ENCODE peak calls at places on chromosomes 12 and 14, in four cellular contexts. R is CD4-positive, alpha-beta memory T cell; K is tibial artery; I is neural progenitor cell. T is an unnamed sample.

GRCh38 chr12:58557156-58557555 is 363.1 kb downstream of the LRIG3 start:
- DNase-seq in K (no peak), R (no peak), I (no peak), T (no peak)

GRCh38 chr12:28222081-28222700 is 31.9 kb downstream of the CCDC91 start:
- DNase-seq in I (no peak), K (no peak), R (peak), T (no peak)

GRCh38 chr12:78248321-78248720 is 417.6 kb downstream of the NAV3 start:
- DNase-seq in R (no peak), K (no peak), I (no peak), T (no peak)

GRCh38 chr12:77540097-77540496 is 290.6 kb upstream of the NAV3 start:
- DNase-seq in I (no peak), K (no peak), R (no peak), T (no peak)

GRCh38 chr12:130100634-130101033 is 61.6 kb upstream of the FZD10 start:
- DNase-seq in K (no peak), I (no peak), R (no peak), T (no peak)

GRCh38 chr14:32192712-32193373 is 9.0 kb upstream of the RNU6-7 start:
- DNase-seq in I (no peak), R (no peak), K (no peak), T (no peak)

GRCh38 chr12:49901986-49902385 is 1.7 kb downstream of the FAIM2 start:
- DNase-seq in K (no peak), R (no peak), I (no peak), T (no peak)

GRCh38 chr12:71935594-71935993 is 3.1 kb upstream of the TPH2 start:
- DNase-seq in K (no peak), I (no peak), R (no peak), T (no peak)

GRCh38 chr12:4421590-4422031 is 24.0 kb downstream of the FGF6 start:
- DNase-seq in I (peak), K (no peak), R (peak), T (no peak)

GRCh38 chr12:10614056-10614370 is 604 bp upstream of the MAGOHB start:
- DNase-seq in K (no peak), R (no peak), I (peak), T (no peak)

GRCh38 chr12:58459191-58459590 is 461.1 kb downstream of the LRIG3 start:
- DNase-seq in K (no peak), R (no peak), I (no peak), T (no peak)

GRCh38 chr12:44117368-44117767 is 281.5 kb downstream of the TMEM117 start:
- DNase-seq in I (no peak), K (no peak), R (no peak), T (no peak)

GRCh38 chr12:93347054-93347786 is 30.5 kb upstream of the NUDT4 start:
- DNase-seq in I (no peak), K (no peak), R (no peak), T (no peak)

GRCh38 chr14:67541448-67542387 is 8.6 kb downstream of the PLEKHH1 start:
- DNase-seq in K (no peak), R (no peak), I (peak), T (no peak)

GRCh38 chr12:42156232-42156631 is 11.6 kb upstream of the GXYLT1 start:
- DNase-seq in K (no peak), I (no peak), R (no peak), T (no peak)

GRCh38 chr12:124361074-124361965 is 66.4 kb downstream of the RFLNA start:
- DNase-seq in R (no peak), K (no peak), I (no peak), T (no peak)

GRCh38 chr12:15193927-15194326 is 27.3 kb downstream of the RERG start:
- DNase-seq in I (no peak), R (no peak), K (no peak), T (no peak)

GRCh38 chr12:497501-498160 is 37.9 kb downstream of the B4GALNT3 start:
- DNase-seq in I (peak), K (no peak), R (no peak), T (no peak)

GRCh38 chr12:77979597-77980250 is 149.0 kb downstream of the NAV3 start:
- DNase-seq in I (no peak), K (no peak), R (no peak), T (no peak)

GRCh38 chr12:94875525-94875924 is 128.0 kb downstream of the NDUFA12 start:
- DNase-seq in K (no peak), I (peak), R (no peak), T (peak)

GRCh38 chr12:46473634-46474201 is 101.1 kb upstream of the SLC38A2 start:
- DNase-seq in I (no peak), K (peak), R (no peak), T (no peak)

GRCh38 chr12:107130830-107131760 is 37.7 kb upstream of the CRY1 start:
- DNase-seq in R (no peak), I (no peak), K (no peak), T (no peak)

GRCh38 chr14:69045857-69046351 is 66.8 kb upstream of the ACTN1 start:
- DNase-seq in K (peak), R (no peak), I (no peak), T (no peak)

GRCh38 chr12:132170637-132171292 is 26.5 kb downstream of the NOC4L start:
- DNase-seq in R (no peak), K (no peak), I (no peak), T (no peak)

GRCh38 chr12:67056329-67056728 is 212.8 kb upstream of the CAND1 start:
- DNase-seq in I (no peak), R (no peak), K (no peak), T (no peak)

GRCh38 chr14:32657081-32657480 is 281.6 kb upstream of the NPAS3 start:
- DNase-seq in K (peak), R (no peak), I (no peak), T (no peak)

GRCh38 chr12:70327541-70327940 is 38.5 kb upstream of the KCNMB4 start:
- DNase-seq in I (no peak), K (no peak), R (no peak), T (no peak)

GRCh38 chr12:19954163-19954562 is 414.2 kb upstream of the PDE3A start:
- DNase-seq in K (no peak), I (no peak), R (no peak), T (no peak)

GRCh38 chr12:124621296-124621660 is 53.9 kb upstream of the NCOR2 start:
- DNase-seq in R (no peak), I (no peak), K (peak), T (no peak)

GRCh38 chr14:37592288-37593274 is 2.5 kb downstream of the FOXA1 start:
- DNase-seq in R (no peak), I (peak), K (no peak), T (no peak)

GRCh38 chr12:16619537-16619936 is 13.6 kb upstream of the LMO3 start:
- DNase-seq in K (no peak), R (no peak), I (no peak), T (no peak)

GRCh38 chr12:53561590-53561953 is 54.3 kb upstream of the NPFF start:
- DNase-seq in R (no peak), K (no peak), I (no peak), T (peak)

GRCh38 chr14:26444745-26445144 is 153.1 kb downstream of the NOVA1 start:
- DNase-seq in I (peak), K (no peak), R (no peak), T (no peak)

GRCh38 chr12:32947203-32947795 is 50.7 kb upstream of the PKP2 start:
- DNase-seq in I (peak), R (no peak), K (no peak), T (no peak)

GRCh38 chr14:30331030-30331429 is 227.9 kb upstream of the G2E3 start:
- DNase-seq in I (no peak), K (no peak), R (no peak), T (no peak)

DNA sequence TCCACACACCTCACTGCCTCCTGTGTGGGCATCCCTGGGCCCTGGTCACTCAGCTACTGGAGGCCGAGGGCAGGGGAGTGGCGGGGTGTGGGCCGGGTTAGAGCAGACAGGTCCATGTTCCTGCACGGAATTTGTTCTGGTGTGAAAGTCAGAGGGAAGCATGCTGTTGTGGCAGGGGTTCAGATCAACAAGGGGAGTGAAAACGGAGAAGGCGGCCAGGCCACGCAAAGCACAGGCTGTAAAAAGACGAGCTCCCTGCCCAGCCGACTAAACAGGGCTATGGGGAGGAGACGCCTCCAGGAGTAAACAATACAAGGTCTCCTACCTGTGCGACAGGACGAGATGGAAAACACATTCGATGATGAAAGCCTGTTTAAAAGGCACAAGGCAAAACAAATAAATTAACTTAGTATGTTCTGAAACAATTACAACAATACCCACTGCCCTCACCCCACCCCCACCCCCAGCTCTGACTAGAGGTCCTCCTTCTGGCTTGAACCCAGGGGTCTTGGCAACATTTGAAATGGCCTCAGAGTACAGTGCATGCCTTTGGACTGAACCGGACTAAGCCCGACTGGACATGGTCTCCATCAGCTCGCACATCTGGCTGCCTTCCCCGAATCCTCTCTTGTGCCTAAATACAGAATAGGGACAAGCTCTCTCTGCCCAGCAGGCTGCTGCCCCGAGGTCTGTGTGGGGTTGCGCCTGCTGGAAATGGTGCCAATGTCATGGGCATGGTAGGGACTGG is 274.9 kb upstream of the DIO3 start:
- DNase-seq in R (no peak), I (no peak), K (no peak), T (no peak)
- H3K27ac ChIP-seq in R (no peak), I (no peak), K (no peak), T (no peak)

GRCh38 chr14:21106191-21106505 is 5.3 kb downstream of the TMEM253 start:
- DNase-seq in K (no peak), R (no peak), I (no peak), T (no peak)

GRCh38 chr14:21109377-21110260 is 8.8 kb downstream of the TMEM253 start:
- DNase-seq in I (no peak), R (no peak), K (no peak), T (no peak)

GRCh38 chr14:21107360-21107781 is 6.5 kb downstream of the TMEM253 start:
- DNase-seq in R (no peak), I (no peak), K (no peak), T (no peak)

GRCh38 chr14:21106506-21107359 is 5.9 kb downstream of the TMEM253 start:
- DNase-seq in I (peak), R (peak), K (peak), T (no peak)

DNA sequence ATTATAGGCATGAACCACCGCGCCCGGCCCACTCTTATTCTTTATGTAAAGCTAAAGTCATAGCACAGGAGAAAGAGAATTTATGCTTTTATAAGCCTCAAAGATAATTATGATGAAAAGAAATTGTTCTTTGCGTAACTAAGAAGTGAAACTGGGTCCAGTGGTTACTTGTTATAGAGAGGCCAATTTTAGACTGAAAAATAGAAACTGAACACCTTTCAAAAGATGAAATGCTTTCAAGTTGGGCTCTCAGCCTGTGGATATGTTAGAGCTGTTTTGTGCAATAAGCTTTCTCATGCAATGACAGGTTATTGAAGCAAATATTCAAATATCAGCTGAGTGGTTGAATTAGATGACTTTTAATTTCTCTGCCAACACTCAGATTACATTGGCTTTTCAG is 7.9 kb downstream of the TMEM253 start:
- DNase-seq in R (no peak), K (no peak), I (no peak), T (no peak)
- H3K27ac ChIP-seq in R (no peak), K (no peak), I (no peak), T (no peak)

GRCh38 chr14:24839617-24840203 is 205.7 kb upstream of the GZMB start:
- DNase-seq in R (no peak), I (no peak), K (no peak), T (no peak)
- H3K27ac ChIP-seq in R (no peak), I (no peak), K (no peak), T (no peak)

GRCh38 chr14:100143934-100144333 is 15.5 kb downstream of the DEGS2 start:
- DNase-seq in K (no peak), R (no peak), I (no peak), T (no peak)

GRCh38 chr14:100142073-100143040 is 17.1 kb downstream of the DEGS2 start:
- DNase-seq in K (no peak), R (no peak), I (no peak), T (no peak)

GRCh38 chr14:100144996-100145646 is 14.3 kb downstream of the DEGS2 start:
- DNase-seq in K (no peak), R (no peak), I (no peak), T (no peak)

GRCh38 chr14:100144645-100144995 is 14.8 kb downstream of the DEGS2 start:
- DNase-seq in K (no peak), R (no peak), I (no peak), T (no peak)

GRCh38 chr14:100143523-100143922 is 15.9 kb downstream of the DEGS2 start:
- DNase-seq in I (no peak), K (no peak), R (no peak), T (no peak)
- H3K27ac ChIP-seq in I (no peak), K (no peak), R (no peak), T (no peak)

GRCh38 chr12:83664650-83665049 is 977.9 kb downstream of the TMTC2 start:
- DNase-seq in I (peak), R (no peak), K (no peak), T (no peak)
- H3K27ac ChIP-seq in I (no peak), R (no peak), K (no peak), T (no peak)

GRCh38 chr14:35340616-35341453 is 48.7 kb downstream of the PSMA6 start:
- DNase-seq in R (no peak), I (no peak), K (no peak), T (no peak)
- H3K27ac ChIP-seq in R (no peak), I (no peak), K (peak), T (peak)

GRCh38 chr14:96255501-96256366 is at the start of gene BDKRB1:
- DNase-seq in R (no peak), I (no peak), K (no peak), T (no peak)

GRCh38 chr14:96252323-96253052 is 3.5 kb upstream of the BDKRB1 start:
- DNase-seq in I (no peak), R (no peak), K (no peak), T (no peak)

GRCh38 chr14:96251656-96252155 is 4.3 kb upstream of the BDKRB1 start:
- DNase-seq in I (no peak), K (no peak), R (no peak), T (no peak)

GRCh38 chr14:96254696-96255095 is 1.3 kb upstream of the BDKRB1 start:
- DNase-seq in I (no peak), K (no peak), R (no peak), T (no peak)

GRCh38 chr14:96253140-96253539 is 2.9 kb upstream of the BDKRB1 start:
- DNase-seq in R (no peak), I (no peak), K (no peak), T (no peak)
- H3K27ac ChIP-seq in R (no peak), I (no peak), K (no peak), T (no peak)

GRCh38 chr14:73757876-73758391 is 43.8 kb upstream of the PNMA1 start:
- DNase-seq in R (no peak), K (no peak), I (no peak), T (no peak)

GRCh38 chr14:73759183-73759713 is 45.1 kb upstream of the PNMA1 start:
- DNase-seq in R (peak), I (peak), K (peak), T (no peak)

GRCh38 chr14:73758392-73759182 is 44.4 kb upstream of the PNMA1 start:
- DNase-seq in K (peak), I (peak), R (peak), T (no peak)

GRCh38 chr14:73755434-73756014 is 41.3 kb upstream of the PNMA1 start:
- DNase-seq in I (no peak), K (no peak), R (no peak), T (no peak)

DNA sequence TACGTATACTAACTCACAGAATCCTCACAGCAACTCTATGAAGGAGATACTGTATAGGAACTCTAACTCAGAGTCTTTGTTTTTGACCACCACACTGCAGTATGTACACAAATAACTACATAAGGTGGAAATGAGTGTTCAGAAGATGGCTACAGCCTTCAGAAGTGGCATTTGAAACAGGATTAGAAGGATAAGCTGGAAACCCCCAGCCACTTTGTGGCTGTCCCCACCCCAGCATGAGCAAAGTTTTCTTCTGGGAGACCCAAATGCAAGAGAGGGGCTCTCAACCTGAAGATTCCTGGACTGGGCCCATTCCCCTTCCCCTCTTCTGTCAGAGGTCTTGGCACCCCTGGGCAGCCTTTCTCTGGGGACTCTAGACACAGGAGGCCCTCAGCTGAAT is 43.2 kb upstream of the PNMA1 start:
- DNase-seq in I (no peak), K (no peak), R (no peak), T (no peak)
- H3K27ac ChIP-seq in I (no peak), K (peak), R (peak), T (peak)

GRCh38 chr12:52245259-52245961 is 12.4 kb downstream of the KRT7 start:
- DNase-seq in I (no peak), K (peak), R (no peak), T (no peak)

GRCh38 chr12:52242442-52243263 is 9.6 kb downstream of the KRT7 start:
- DNase-seq in R (no peak), I (no peak), K (no peak), T (no peak)

GRCh38 chr12:52244615-52244994 is 11.6 kb downstream of the KRT7 start:
- DNase-seq in K (peak), R (no peak), I (no peak), T (no peak)

GRCh38 chr12:52243264-52243773 is 10.3 kb downstream of the KRT7 start:
- DNase-seq in R (no peak), I (no peak), K (peak), T (no peak)

DNA sequence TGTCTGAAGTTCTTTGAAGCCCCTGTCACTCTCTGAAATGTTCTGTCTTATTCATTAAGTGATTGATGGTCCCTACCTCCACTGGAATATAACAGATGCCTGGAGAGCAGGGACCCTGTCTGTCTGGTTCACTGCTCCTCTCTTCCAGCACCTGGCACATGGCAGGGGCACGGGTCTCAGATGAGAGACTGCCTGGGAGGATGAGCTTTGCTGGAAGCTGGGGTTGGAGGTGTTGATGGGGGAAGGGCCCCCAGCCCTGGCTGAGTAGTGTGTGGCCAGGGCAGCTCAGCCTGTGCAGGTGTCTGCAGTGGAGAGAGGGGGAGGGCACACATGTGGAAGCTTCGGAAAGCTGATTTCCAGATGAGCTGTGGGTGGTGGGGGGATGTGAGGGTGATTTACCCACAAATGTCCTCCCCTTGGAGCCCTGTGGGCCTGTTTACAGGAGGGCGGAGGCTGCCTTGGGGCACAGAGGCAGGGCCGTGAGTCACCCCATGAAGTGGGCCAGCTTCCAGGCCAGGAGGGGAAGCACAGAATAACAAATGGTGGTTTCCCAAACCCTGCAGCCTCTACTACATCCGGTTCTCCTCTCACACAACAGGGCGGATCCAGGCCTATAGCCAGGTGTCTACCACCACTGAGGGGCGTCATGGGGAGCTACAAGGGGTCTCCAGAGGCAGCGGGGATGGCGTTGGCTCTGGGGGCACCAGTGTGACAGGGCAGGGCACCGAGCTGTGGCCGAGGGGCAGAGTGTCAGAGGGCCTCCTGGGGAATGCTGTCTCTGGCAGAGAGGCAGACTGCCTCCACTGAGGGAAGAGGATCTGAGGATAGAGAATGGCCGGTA is 11.0 kb downstream of the KRT7 start:
- DNase-seq in R (peak), I (no peak), K (peak), T (peak)
- H3K27ac ChIP-seq in R (peak), I (no peak), K (peak), T (peak)

GRCh38 chr12:39839072-39839471 is 219.5 kb upstream of the ABCD2 start:
- DNase-seq in K (no peak), R (no peak), I (no peak), T (no peak)
- H3K27ac ChIP-seq in K (no peak), R (no peak), I (no peak), T (no peak)

T was measured in epithelial cell of prostate.